ENCODE peak calls at places on chromosomes 7 and 10, in four cellular contexts. K is astrocyte of the spinal cord, U is cardiac muscle cell, Z is prostate gland. J is an unnamed sample.
A peak's percentile ranks its signal among the peaks of the same experiment; 100 is the strongest.

GRCh38 chr10:1395025-1395981 is 339.1 kb downstream of the WDR37 start:
- DNase-seq in K (no peak), U (no peak), Z (no peak), J (no peak)

GRCh38 chr7:157940497-157940896 is 603.7 kb downstream of the DNAJB6 start:
- DNase-seq in K (no peak), U (no peak), Z (no peak), J (no peak)

GRCh38 chr7:143382791-143383641 is 1.9 kb downstream of the ZYX start:
- DNase-seq in K (no peak), U (no peak), Z (no peak), J (no peak)

GRCh38 chr7:55111007-55111406 is 92.2 kb downstream of the EGFR start:
- DNase-seq in K (peak; percentile 86), U (no peak), Z (no peak), J (peak; percentile 50)

GRCh38 chr7:83271212-83272099 is 108.8 kb upstream of the PCLO start:
- DNase-seq in K (peak; percentile 59), U (peak; percentile 37), Z (no peak), J (peak; percentile 52)

GRCh38 chr7:90229728-90230127 is 15.2 kb upstream of the CFAP69 start:
- DNase-seq in K (no peak), U (no peak), Z (no peak), J (no peak)

GRCh38 chr10:4131407-4132215 is 346.6 kb upstream of the KLF6 start:
- DNase-seq in K (peak; percentile 96), U (no peak), Z (no peak), J (peak; percentile 87)

GRCh38 chr10:11242443-11243386 is 225.0 kb downstream of the CELF2 start:
- DNase-seq in K (peak; percentile 25), U (no peak), Z (no peak), J (peak; percentile 1)

GRCh38 chr10:112429147-112429546 is 17.6 kb downstream of the ZDHHC6 start:
- DNase-seq in K (no peak), U (no peak), Z (no peak), J (no peak)

GRCh38 chr10:55474258-55474657 is 673.2 kb upstream of the PCDH15 start:
- DNase-seq in K (no peak), U (no peak), Z (no peak), J (no peak)

GRCh38 chr7:140484951-140485350 is 5.6 kb upstream of the MKRN1 start:
- DNase-seq in K (no peak), U (no peak), Z (no peak), J (no peak)

GRCh38 chr10:19977097-19977521 is 160.9 kb downstream of the PLXDC2 start:
- DNase-seq in K (no peak), U (no peak), Z (no peak), J (no peak)

GRCh38 chr7:52540041-52540440 is 495.4 kb upstream of the POM121L12 start:
- DNase-seq in K (peak; percentile 25), U (no peak), Z (no peak), J (no peak)

GRCh38 chr7:70353948-70354335 is 755.7 kb downstream of the AUTS2 start:
- DNase-seq in K (no peak), U (no peak), Z (no peak), J (no peak)

GRCh38 chr10:67476201-67476600 is 219.8 kb downstream of the CTNNA3 start:
- DNase-seq in K (no peak), U (no peak), Z (no peak), J (no peak)
- TF ChIP-seq CTCF in K (no peak), U (no peak), Z (no peak), J (no peak)

GRCh38 chr7:155453296-155454182 is 4.4 kb upstream of the EN2 start:
- DNase-seq in K (no peak), U (no peak), Z (no peak), J (no peak)
- H3K4me3 ChIP-seq in K (no peak overlapping the region), U (peak overlapping the region; percentile 2), Z (no peak overlapping the region), J (no peak overlapping the region)

DNA sequence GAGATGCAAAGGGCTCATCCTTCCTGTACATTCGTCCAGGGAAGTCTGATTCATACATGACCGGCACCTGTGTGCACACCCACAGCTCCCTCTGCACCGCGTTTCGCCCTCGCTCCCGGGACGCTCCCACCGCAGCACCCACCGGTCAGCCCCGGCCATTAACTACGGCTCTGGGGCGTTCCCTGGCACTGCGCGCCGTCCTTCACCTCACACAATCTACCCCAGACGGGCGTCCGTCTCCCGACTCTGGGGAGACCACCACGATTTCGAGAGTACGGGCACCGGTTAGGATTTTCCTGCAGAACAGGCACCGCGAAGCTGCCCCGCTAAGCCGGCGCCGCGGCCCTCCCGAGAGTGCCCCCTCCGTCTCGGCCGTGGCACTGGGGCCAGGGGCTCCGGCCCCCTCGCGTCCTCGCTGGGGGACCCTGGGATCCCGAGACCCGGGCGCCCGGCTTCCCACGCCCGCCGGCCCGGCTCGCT is 430 bp downstream of the ATE1 start:
- DNase-seq in K (peak; percentile 47), U (peak; percentile 67), Z (peak; percentile 46), J (no peak)
- TF ChIP-seq CTCF in K (no peak), U (no peak), Z (no peak), J (no peak)

DNA sequence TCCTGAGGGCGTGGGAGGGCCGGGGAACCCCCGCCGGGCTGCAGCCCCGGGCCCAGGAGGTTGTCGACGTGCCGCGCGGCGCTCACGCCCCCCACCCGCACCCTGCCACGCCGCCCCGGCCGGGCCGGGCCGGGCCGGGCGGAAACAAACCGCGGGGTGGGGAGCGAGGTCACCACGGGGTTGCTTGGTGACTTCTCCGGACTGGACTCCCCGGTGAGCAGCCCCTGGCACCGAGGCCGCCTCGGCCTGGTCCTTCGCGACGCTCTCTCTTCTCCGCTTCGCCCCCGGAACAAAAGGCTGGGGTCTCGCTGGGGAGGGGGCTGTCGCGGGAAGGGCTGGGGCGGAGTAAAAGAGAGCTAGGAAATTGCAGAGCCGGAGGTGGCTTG is 478 bp downstream of the WIPF3 start:
- DNase-seq in K (no peak), U (no peak), Z (no peak), J (no peak)
- H3K4me3 ChIP-seq in K (no peak overlapping the region), U (peak overlapping the region; percentile 66), Z (peak overlapping the region; percentile 53), J (no peak overlapping the region)

DNA sequence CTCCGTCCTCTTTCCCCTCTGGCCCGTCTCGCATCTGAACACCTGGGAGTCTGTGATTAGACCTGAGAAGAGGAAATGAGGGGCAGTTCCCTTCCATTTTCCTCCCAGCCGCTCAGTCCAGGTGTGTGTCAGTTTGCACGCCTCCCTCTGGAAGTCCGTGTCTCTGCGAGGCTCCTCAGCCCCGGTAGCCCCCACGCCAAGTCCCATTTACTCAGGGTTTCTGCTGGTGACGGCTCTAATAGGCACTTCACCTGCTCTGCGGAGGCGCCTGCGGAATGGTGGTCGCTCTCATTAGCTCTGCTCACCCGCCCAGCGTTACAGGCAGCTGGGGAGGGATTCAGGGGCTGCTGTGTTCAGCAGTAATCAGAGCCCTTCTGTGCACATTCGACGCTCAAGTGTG is 179.9 kb downstream of the MGMT start:
- DNase-seq in K (no peak), U (no peak), Z (no peak), J (no peak)
- TF ChIP-seq CTCF in K (no peak), U (no peak), Z (no peak), J (no peak)

GRCh38 chr10:12348341-12348869 is 942 bp upstream of the CAMK1D start:
- DNase-seq in K (no peak), U (no peak), Z (no peak), J (no peak)
- H3K4me3 ChIP-seq in K (peak overlapping the region; percentile 91), U (peak overlapping the region; percentile 75), Z (peak overlapping the region; percentile 61), J (no peak overlapping the region)

GRCh38 chr10:105758209-105758998 is 1117.3 kb downstream of the SORCS3 start:
- DNase-seq in K (no peak), U (peak; percentile 83), Z (no peak), J (no peak)
- TF ChIP-seq CTCF in K (no peak), U (no peak), Z (no peak), J (no peak)

DNA sequence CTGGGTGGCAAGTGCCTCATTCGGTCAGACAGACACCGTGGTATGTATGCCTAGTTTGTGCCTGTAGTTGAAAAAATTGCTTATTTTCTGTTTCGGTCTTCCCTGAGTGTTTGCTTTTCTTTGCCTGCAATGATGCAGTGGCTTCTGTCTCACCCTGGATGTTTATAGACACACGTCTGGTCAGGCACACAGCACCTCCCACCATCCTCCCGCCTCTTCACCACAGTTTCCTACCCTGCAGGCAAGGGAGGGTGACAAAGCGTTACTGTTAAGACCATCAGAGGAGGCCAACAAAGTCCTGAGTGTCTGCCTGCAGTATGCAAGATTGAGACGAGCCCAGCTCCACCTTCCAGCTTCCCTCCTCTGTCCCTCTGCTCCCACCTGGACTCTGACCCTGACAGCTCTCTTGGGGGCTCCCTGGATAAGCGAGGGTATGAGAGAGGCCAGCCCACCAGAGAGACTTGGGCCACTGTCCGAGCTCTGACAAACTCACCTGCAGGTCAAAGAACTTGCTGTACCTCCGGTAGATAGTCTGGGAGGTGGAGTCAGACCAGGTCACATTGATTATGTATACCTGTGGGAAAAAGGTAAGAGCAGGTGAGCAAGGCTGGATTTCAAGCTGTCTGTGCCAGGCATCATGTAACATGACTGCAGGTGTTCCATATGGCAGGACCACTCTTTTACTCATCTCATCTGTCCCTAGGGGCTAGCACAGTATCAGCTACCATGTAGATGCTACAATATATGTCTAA is 54.4 kb downstream of the SH3PXD2A start:
- DNase-seq in K (no peak), U (no peak), Z (peak; percentile 46), J (no peak)
- H3K4me3 ChIP-seq in K (no peak overlapping the region), U (no peak overlapping the region), Z (no peak overlapping the region), J (no peak overlapping the region)

GRCh38 chr7:139334399-139335150 is 6.6 kb upstream of the FMC1 start:
- DNase-seq in K (no peak), U (no peak), Z (no peak), J (no peak)
- TF ChIP-seq CTCF in K (no peak), U (no peak), Z (no peak), J (no peak)

J was measured in cardiac fibroblast.